ENCODE peak calls at places on chromosome 11, in ten cellular contexts. Y, C, W, G, F, P, H, R, Q and A are unnamed samples.
A peak's percentile ranks its signal among the peaks of the same experiment; 100 is the strongest.

GRCh38 chr11:27209562-27210005 is 153.4 kb downstream of the CCDC34 start:
- DNase-seq in Y (no peak), C (peak; percentile 93), W (peak; percentile 94), G (peak; percentile 76), F (peak; percentile 92), P (no peak), H (peak; percentile 81), R (peak; percentile 99), Q (no peak), A (no peak)

GRCh38 chr11:121670792-121671275 is 218.1 kb upstream of the SORL1-AS1 start:
- DNase-seq in Y (no peak), C (no peak), W (no peak), G (no peak), F (no peak), P (no peak), H (no peak), R (peak; percentile 55), Q (no peak), A (no peak)

GRCh38 chr11:66639066-66639813 is 737 bp downstream of the RBM4 start:
- DNase-seq in Y (peak; percentile 23), C (peak; percentile 42), W (peak; percentile 57), G (no peak), F (no peak), P (peak; percentile 69), H (peak; percentile 11), R (peak; percentile 45), Q (no peak), A (no peak)

GRCh38 chr11:114085965-114086364 is 26.5 kb downstream of the ZBTB16 start:
- DNase-seq in Y (no peak), C (no peak), W (no peak), G (no peak), F (no peak), P (no peak), H (no peak), R (no peak), Q (no peak), A (no peak)

GRCh38 chr11:27603376-27603775 is 96.8 kb upstream of the LIN7C start:
- DNase-seq in Y (no peak), C (no peak), W (no peak), G (no peak), F (no peak), P (no peak), H (no peak), R (no peak), Q (no peak), A (no peak)

GRCh38 chr11:117219001-117219400 is 12.9 kb downstream of the PCSK7 start:
- DNase-seq in Y (no peak), C (no peak), W (no peak), G (no peak), F (no peak), P (no peak), H (no peak), R (no peak), Q (no peak), A (no peak)

GRCh38 chr11:116051494-116051893 is 547.3 kb upstream of the CADM1 start:
- DNase-seq in Y (no peak), C (no peak), W (no peak), G (no peak), F (no peak), P (no peak), H (no peak), R (no peak), Q (no peak), A (no peak)

GRCh38 chr11:126999366-126999765 is 1.2 kb downstream of the KIRREL3 start:
- DNase-seq in Y (no peak), C (no peak), W (no peak), G (no peak), F (no peak), P (no peak), H (no peak), R (no peak), Q (no peak), A (no peak)

GRCh38 chr11:32081129-32081641 is 9.7 kb upstream of the RCN1 start:
- DNase-seq in Y (no peak), C (peak; percentile 64), W (peak; percentile 64), G (no peak), F (no peak), P (no peak), H (no peak), R (peak; percentile 56), Q (no peak), A (no peak)